ENCODE peak calls at places on chromosomes 16 and 17, in eight cellular contexts. One of them, this sample, is unnamed.

GRCh38 chr17:54888254-54888653 is 12.4 kb upstream of the TOM1L1 start:
- DNase-seq in esophagus muscularis mucosa: no peak
- DNase-seq in H1: no peak
- DNase-seq in GM12878: no peak
- DNase-seq in sigmoid colon: no peak
- DNase-seq in SK-N-SH: no peak
- DNase-seq in transverse colon: no peak
- DNase-seq in HepG2: no peak
- DNase-seq in this sample: no peak

GRCh38 chr16:70632273-70632672 is 14.1 kb upstream of the IL34 start:
- DNase-seq in esophagus muscularis mucosa: no peak
- DNase-seq in H1: no peak
- DNase-seq in GM12878: no peak
- DNase-seq in sigmoid colon: no peak
- DNase-seq in SK-N-SH: no peak
- DNase-seq in transverse colon: no peak
- DNase-seq in HepG2: no peak
- DNase-seq in this sample: no peak

GRCh38 chr17:67019126-67019507 is 25.2 kb upstream of the CACNG1 start:
- DNase-seq in esophagus muscularis mucosa: no peak
- DNase-seq in H1: no peak
- DNase-seq in GM12878: no peak
- DNase-seq in sigmoid colon: no peak
- DNase-seq in SK-N-SH: peak
- DNase-seq in transverse colon: no peak
- DNase-seq in HepG2: no peak
- DNase-seq in this sample: no peak

GRCh38 chr17:81285179-81285878 is 9.8 kb downstream of the SLC38A10 start:
- DNase-seq in esophagus muscularis mucosa: peak
- DNase-seq in H1: no peak
- DNase-seq in GM12878: no peak
- DNase-seq in sigmoid colon: peak
- DNase-seq in SK-N-SH: no peak
- DNase-seq in transverse colon: peak
- DNase-seq in HepG2: no peak
- DNase-seq in this sample: peak

GRCh38 chr17:34347063-34347462 is 9.2 kb upstream of the CCL13 start:
- DNase-seq in esophagus muscularis mucosa: peak
- DNase-seq in H1: no peak
- DNase-seq in GM12878: no peak
- DNase-seq in sigmoid colon: no peak
- DNase-seq in SK-N-SH: no peak
- DNase-seq in transverse colon: no peak
- DNase-seq in HepG2: no peak
- DNase-seq in this sample: no peak

GRCh38 chr17:4551141-4551540 is 4.0 kb downstream of the MYBBP1A start:
- DNase-seq in esophagus muscularis mucosa: no peak
- DNase-seq in H1: no peak
- DNase-seq in GM12878: no peak
- DNase-seq in sigmoid colon: no peak
- DNase-seq in SK-N-SH: peak
- DNase-seq in transverse colon: no peak
- DNase-seq in HepG2: peak
- DNase-seq in this sample: no peak

GRCh38 chr16:76345093-76345735 is 68.0 kb downstream of the CNTNAP4 start:
- DNase-seq in esophagus muscularis mucosa: no peak
- DNase-seq in H1: no peak
- DNase-seq in GM12878: no peak
- DNase-seq in sigmoid colon: no peak
- DNase-seq in SK-N-SH: no peak
- DNase-seq in transverse colon: no peak
- DNase-seq in HepG2: no peak
- DNase-seq in this sample: no peak

GRCh38 chr16:56822966-56823739 is 41.9 kb upstream of the SLC12A3 start:
- DNase-seq in esophagus muscularis mucosa: no peak
- DNase-seq in H1: no peak
- DNase-seq in GM12878: no peak
- DNase-seq in sigmoid colon: no peak
- DNase-seq in SK-N-SH: no peak
- DNase-seq in transverse colon: no peak
- DNase-seq in HepG2: no peak
- DNase-seq in this sample: no peak

GRCh38 chr17:32111141-32111771 is 31.0 kb upstream of the RHOT1 start:
- DNase-seq in esophagus muscularis mucosa: no peak
- DNase-seq in H1: peak
- DNase-seq in GM12878: no peak
- DNase-seq in sigmoid colon: peak
- DNase-seq in SK-N-SH: peak
- DNase-seq in transverse colon: peak
- DNase-seq in HepG2: peak
- DNase-seq in this sample: no peak

GRCh38 chr16:2856686-2857450 is 1.1 kb downstream of the PRSS22 start:
- DNase-seq in esophagus muscularis mucosa: no peak
- DNase-seq in H1: no peak
- DNase-seq in GM12878: no peak
- DNase-seq in sigmoid colon: no peak
- DNase-seq in SK-N-SH: no peak
- DNase-seq in transverse colon: no peak
- DNase-seq in HepG2: no peak
- DNase-seq in this sample: no peak

GRCh38 chr17:73541561-73541981 is 102.7 kb downstream of the SDK2 start:
- DNase-seq in esophagus muscularis mucosa: no peak
- DNase-seq in H1: no peak
- DNase-seq in GM12878: no peak
- DNase-seq in sigmoid colon: no peak
- DNase-seq in SK-N-SH: no peak
- DNase-seq in transverse colon: no peak
- DNase-seq in HepG2: no peak
- DNase-seq in this sample: no peak
- TF ChIP-seq POLR2AphosphoS5 in esophagus muscularis mucosa: no peak
- TF ChIP-seq POLR2AphosphoS5 in H1: no peak
- TF ChIP-seq POLR2AphosphoS5 in GM12878: no peak
- TF ChIP-seq POLR2AphosphoS5 in sigmoid colon: no peak
- TF ChIP-seq POLR2AphosphoS5 in SK-N-SH: no peak
- TF ChIP-seq POLR2AphosphoS5 in transverse colon: no peak
- TF ChIP-seq POLR2AphosphoS5 in HepG2: no peak
- TF ChIP-seq POLR2AphosphoS5 in this sample: no peak

DNA sequence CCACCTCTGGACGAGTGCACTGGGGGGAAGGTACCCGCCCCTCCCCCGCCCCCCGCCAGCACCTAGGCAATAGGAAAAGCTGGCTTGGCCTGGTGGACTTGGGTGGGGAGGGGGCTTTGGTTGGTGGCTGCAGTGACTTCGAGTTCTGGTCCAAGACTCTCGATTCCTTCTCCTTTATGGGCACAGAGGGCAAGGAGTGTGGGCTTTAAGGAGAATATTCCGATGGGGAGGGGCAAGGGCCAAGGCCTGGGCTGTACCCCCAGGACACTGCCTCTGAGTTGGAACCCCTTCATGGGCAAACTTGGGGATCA is 409 bp downstream of the ACSF2 start:
- DNase-seq in esophagus muscularis mucosa: no peak
- DNase-seq in H1: no peak
- DNase-seq in GM12878: no peak
- DNase-seq in sigmoid colon: no peak
- DNase-seq in SK-N-SH: no peak
- DNase-seq in transverse colon: no peak
- DNase-seq in HepG2: no peak
- DNase-seq in this sample: no peak
- TF ChIP-seq EP300 in esophagus muscularis mucosa: no peak
- TF ChIP-seq EP300 in H1: no peak
- TF ChIP-seq EP300 in GM12878: no peak
- TF ChIP-seq EP300 in sigmoid colon: no peak
- TF ChIP-seq EP300 in SK-N-SH: no peak
- TF ChIP-seq EP300 in transverse colon: no peak
- TF ChIP-seq EP300 in HepG2: no peak
- TF ChIP-seq EP300 in this sample: no peak

GRCh38 chr17:58277726-58278595 is 2.8 kb downstream of the MPO start:
- DNase-seq in esophagus muscularis mucosa: no peak
- DNase-seq in H1: no peak
- DNase-seq in GM12878: no peak
- DNase-seq in sigmoid colon: no peak
- DNase-seq in SK-N-SH: peak
- DNase-seq in transverse colon: no peak
- DNase-seq in HepG2: no peak
- DNase-seq in this sample: no peak
- TF ChIP-seq POLR2AphosphoS5 in esophagus muscularis mucosa: no peak
- TF ChIP-seq POLR2AphosphoS5 in H1: no peak
- TF ChIP-seq POLR2AphosphoS5 in GM12878: no peak
- TF ChIP-seq POLR2AphosphoS5 in sigmoid colon: no peak
- TF ChIP-seq POLR2AphosphoS5 in SK-N-SH: no peak
- TF ChIP-seq POLR2AphosphoS5 in transverse colon: no peak
- TF ChIP-seq POLR2AphosphoS5 in HepG2: no peak
- TF ChIP-seq POLR2AphosphoS5 in this sample: no peak

DNA sequence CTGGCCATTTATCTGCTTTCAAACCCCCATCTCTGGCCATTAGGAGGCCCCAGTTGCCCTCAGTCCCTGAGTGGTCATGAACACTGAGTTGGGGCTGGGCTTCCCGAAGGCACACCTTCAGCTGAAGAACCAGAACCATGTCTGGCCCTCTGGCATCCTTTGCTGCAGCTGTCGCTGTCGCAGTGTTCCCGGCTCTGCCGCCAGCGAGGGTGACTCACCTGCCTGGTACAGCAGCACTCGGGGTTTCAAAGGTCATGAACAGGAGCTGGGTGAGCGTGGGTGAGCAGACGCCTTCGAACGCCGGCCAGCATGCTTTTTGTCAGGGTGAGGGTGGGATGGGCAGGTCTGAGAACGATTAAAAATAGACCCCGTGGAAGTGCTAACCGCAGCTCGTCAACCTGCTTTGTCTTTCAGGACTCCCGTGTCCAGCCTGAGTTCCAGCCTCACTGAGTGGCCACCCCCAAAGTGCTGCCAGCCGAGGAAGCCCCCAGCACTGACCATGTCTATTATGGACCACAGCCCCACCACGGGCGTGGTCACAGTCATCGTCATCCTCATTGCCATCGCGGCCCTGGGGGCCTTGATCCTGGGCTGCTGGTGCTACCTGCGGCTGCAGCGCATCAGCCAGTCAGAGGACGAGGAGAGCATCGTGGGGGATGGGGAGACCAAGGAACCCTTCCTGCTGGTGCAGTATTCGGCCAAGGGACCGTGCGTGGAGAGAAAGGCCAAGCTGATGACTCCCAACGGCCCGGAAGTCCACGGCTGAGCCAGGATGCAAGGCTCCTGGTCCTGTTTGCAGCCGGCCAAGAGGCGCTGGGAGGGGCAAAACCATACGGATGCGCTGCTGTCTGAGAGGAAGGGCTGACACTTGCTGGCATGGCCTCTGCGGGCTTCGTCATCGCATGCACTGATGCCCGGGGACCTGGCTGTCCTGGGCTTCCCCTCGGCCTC is 7.6 kb downstream of the SNN start:
- DNase-seq in esophagus muscularis mucosa: no peak
- DNase-seq in H1: no peak
- DNase-seq in GM12878: no peak
- DNase-seq in sigmoid colon: peak
- DNase-seq in SK-N-SH: no peak
- DNase-seq in transverse colon: peak
- DNase-seq in HepG2: peak
- DNase-seq in this sample: no peak
- TF ChIP-seq EP300 in esophagus muscularis mucosa: no peak
- TF ChIP-seq EP300 in H1: no peak
- TF ChIP-seq EP300 in GM12878: no peak
- TF ChIP-seq EP300 in sigmoid colon: no peak
- TF ChIP-seq EP300 in SK-N-SH: no peak
- TF ChIP-seq EP300 in transverse colon: no peak
- TF ChIP-seq EP300 in HepG2: peak
- TF ChIP-seq EP300 in this sample: no peak

GRCh38 chr17:72463287-72464102 is 342.7 kb downstream of the SOX9 start:
- DNase-seq in esophagus muscularis mucosa: no peak
- DNase-seq in H1: no peak
- DNase-seq in GM12878: peak
- DNase-seq in sigmoid colon: no peak
- DNase-seq in SK-N-SH: no peak
- DNase-seq in transverse colon: no peak
- DNase-seq in HepG2: no peak
- DNase-seq in this sample: no peak
- TF ChIP-seq POLR2AphosphoS5 in esophagus muscularis mucosa: no peak
- TF ChIP-seq POLR2AphosphoS5 in H1: no peak
- TF ChIP-seq POLR2AphosphoS5 in GM12878: peak
- TF ChIP-seq POLR2AphosphoS5 in sigmoid colon: no peak
- TF ChIP-seq POLR2AphosphoS5 in SK-N-SH: no peak
- TF ChIP-seq POLR2AphosphoS5 in transverse colon: no peak
- TF ChIP-seq POLR2AphosphoS5 in HepG2: no peak
- TF ChIP-seq POLR2AphosphoS5 in this sample: no peak

GRCh38 chr16:27879601-27880247 is 183.8 kb downstream of the GSG1L start:
- DNase-seq in esophagus muscularis mucosa: no peak
- DNase-seq in H1: no peak
- DNase-seq in GM12878: no peak
- DNase-seq in sigmoid colon: no peak
- DNase-seq in SK-N-SH: peak
- DNase-seq in transverse colon: no peak
- DNase-seq in HepG2: no peak
- DNase-seq in this sample: no peak
- TF ChIP-seq EP300 in esophagus muscularis mucosa: no peak
- TF ChIP-seq EP300 in H1: no peak
- TF ChIP-seq EP300 in GM12878: no peak
- TF ChIP-seq EP300 in sigmoid colon: no peak
- TF ChIP-seq EP300 in SK-N-SH: no peak
- TF ChIP-seq EP300 in transverse colon: no peak
- TF ChIP-seq EP300 in HepG2: no peak
- TF ChIP-seq EP300 in this sample: no peak

GRCh38 chr16:67241008-67241900 is 6.0 kb downstream of the FHOD1 start:
- DNase-seq in esophagus muscularis mucosa: no peak
- DNase-seq in H1: no peak
- DNase-seq in GM12878: no peak
- DNase-seq in sigmoid colon: no peak
- DNase-seq in SK-N-SH: no peak
- DNase-seq in transverse colon: peak
- DNase-seq in HepG2: peak
- DNase-seq in this sample: peak
- TF ChIP-seq POLR2AphosphoS5 in esophagus muscularis mucosa: no peak
- TF ChIP-seq POLR2AphosphoS5 in H1: no peak
- TF ChIP-seq POLR2AphosphoS5 in GM12878: no peak
- TF ChIP-seq POLR2AphosphoS5 in sigmoid colon: no peak
- TF ChIP-seq POLR2AphosphoS5 in SK-N-SH: no peak
- TF ChIP-seq POLR2AphosphoS5 in transverse colon: peak
- TF ChIP-seq POLR2AphosphoS5 in HepG2: no peak
- TF ChIP-seq POLR2AphosphoS5 in this sample: peak

GRCh38 chr16:88045820-88046303 is 94.6 kb downstream of the BANP start:
- DNase-seq in esophagus muscularis mucosa: no peak
- DNase-seq in H1: no peak
- DNase-seq in GM12878: peak
- DNase-seq in sigmoid colon: no peak
- DNase-seq in SK-N-SH: no peak
- DNase-seq in transverse colon: peak
- DNase-seq in HepG2: no peak
- DNase-seq in this sample: no peak
- TF ChIP-seq EP300 in esophagus muscularis mucosa: no peak
- TF ChIP-seq EP300 in H1: no peak
- TF ChIP-seq EP300 in GM12878: peak
- TF ChIP-seq EP300 in sigmoid colon: no peak
- TF ChIP-seq EP300 in SK-N-SH: no peak
- TF ChIP-seq EP300 in transverse colon: no peak
- TF ChIP-seq EP300 in HepG2: no peak
- TF ChIP-seq EP300 in this sample: no peak

This sample was measured in upper lobe of left lung.